ENCODE peak calls at places on chromosome 21, in six cellular contexts. Z, K, M, D, V and I are unnamed samples.

GRCh38 chr21:40011371-40011770 is 144.1 kb downstream of the PCP4 start:
- DNase-seq in Z (no peak), K (no peak), M (peak), D (no peak), V (no peak), I (no peak)

GRCh38 chr21:42796327-42797062 is 82.8 kb downstream of the WDR4 start:
- DNase-seq in Z (no peak), K (no peak), M (no peak), D (no peak), V (no peak), I (peak)

GRCh38 chr21:22476726-22477646 is 1478.8 kb downstream of the NCAM2 start:
- DNase-seq in Z (no peak), K (no peak), M (no peak), D (no peak), V (no peak), I (no peak)

GRCh38 chr21:39319251-39319756 is 5.9 kb upstream of the BRWD1 start:
- DNase-seq in Z (no peak), K (peak), M (peak), D (no peak), V (no peak), I (no peak)

GRCh38 chr21:33510826-33511225 is 19.3 kb upstream of the DNAJC28 start:
- DNase-seq in Z (no peak), K (no peak), M (no peak), D (no peak), V (no peak), I (no peak)

GRCh38 chr21:39422468-39423241 is 22.9 kb downstream of the LCA5L start:
- DNase-seq in Z (no peak), K (no peak), M (no peak), D (no peak), V (no peak), I (no peak)

GRCh38 chr21:44013380-44014088 is 1.4 kb downstream of the TRAPPC10 start:
- DNase-seq in Z (no peak), K (no peak), M (peak), D (no peak), V (no peak), I (peak)

GRCh38 chr21:42120056-42120903 is 49.2 kb downstream of the UMODL1 start:
- DNase-seq in Z (no peak), K (no peak), M (peak), D (peak), V (no peak), I (peak)

GRCh38 chr21:30579351-30579750 is 10.8 kb downstream of the KRTAP22-2 start:
- DNase-seq in Z (no peak), K (no peak), M (no peak), D (no peak), V (no peak), I (no peak)

GRCh38 chr21:30769724-30770431 is 14.7 kb upstream of the KRTAP21-1 start:
- DNase-seq in Z (no peak), K (no peak), M (no peak), D (no peak), V (no peak), I (no peak)

GRCh38 chr21:39118061-39118460 is 65.2 kb downstream of the PSMG1 start:
- DNase-seq in Z (no peak), K (no peak), M (no peak), D (no peak), V (no peak), I (no peak)

GRCh38 chr21:37532868-37533780 is 166.6 kb downstream of the DYRK1A start:
- DNase-seq in Z (no peak), K (no peak), M (peak), D (no peak), V (peak), I (peak)